ENCODE peak calls at places on chromosomes 6 and 20, in four cellular contexts. J is GM12878, E is K562, Y is HepG2. G is an unnamed sample.

GRCh38 chr20:58256307-58256706 is 27.9 kb upstream of the ANKRD60 start:
- DNase-seq in J (no peak), E (no peak), Y (no peak), G (no peak)

GRCh38 chr6:147449405-147450161 is 58.9 kb upstream of the SAMD5 start:
- DNase-seq in J (no peak), E (no peak), Y (no peak), G (no peak)

GRCh38 chr6:156406099-156406498 is 371.1 kb upstream of the ARID1B start:
- DNase-seq in J (no peak), E (no peak), Y (no peak), G (no peak)

GRCh38 chr6:54614499-54615195 is 231.9 kb upstream of the FAM83B start:
- DNase-seq in J (no peak), E (no peak), Y (no peak), G (no peak)

GRCh38 chr6:112743343-112743742 is 396.2 kb downstream of the RFPL4B start:
- DNase-seq in J (no peak), E (no peak), Y (no peak), G (no peak)

GRCh38 chr6:147879031-147879430 is 370.5 kb downstream of the SAMD5 start:
- DNase-seq in J (no peak), E (no peak), Y (no peak), G (no peak)

GRCh38 chr6:97697450-97697849 is 414.4 kb upstream of the MMS22L start:
- DNase-seq in J (no peak), E (no peak), Y (no peak), G (no peak)

GRCh38 chr6:154408906-154409500 is 52.4 kb upstream of the IPCEF1 start:
- DNase-seq in J (no peak), E (no peak), Y (no peak), G (peak)

GRCh38 chr6:125748534-125749111 is 809 bp upstream of the HEY2 start:
- DNase-seq in J (no peak), E (no peak), Y (peak), G (no peak)

GRCh38 chr6:69835414-69836179 is 30.8 kb upstream of the COL19A1 start:
- DNase-seq in J (no peak), E (peak), Y (peak), G (peak)

GRCh38 chr20:3071610-3072529 is at the start of gene OXT:
- DNase-seq in J (no peak), E (no peak), Y (no peak), G (no peak)

GRCh38 chr6:143110996-143111395 is 50.3 kb downstream of the AIG1 start:
- DNase-seq in J (no peak), E (no peak), Y (no peak), G (no peak)

GRCh38 chr6:24517659-24518538 is 23.1 kb downstream of the ALDH5A1 start:
- DNase-seq in J (peak), E (no peak), Y (no peak), G (no peak)

GRCh38 chr6:67350729-67351128 is 1284.4 kb upstream of the ADGRB3 start:
- DNase-seq in J (no peak), E (no peak), Y (no peak), G (no peak)

GRCh38 chr6:169160091-169160854 is 93.4 kb downstream of the THBS2 start:
- DNase-seq in J (no peak), E (no peak), Y (no peak), G (no peak)

GRCh38 chr6:158819213-158819976 is at the start of gene EZR:
- DNase-seq in J (no peak), E (peak), Y (peak), G (peak)

GRCh38 chr6:35727206-35727934 is 9.5 kb upstream of the ARMC12 start:
- DNase-seq in J (no peak), E (peak), Y (peak), G (peak)

GRCh38 chr6:87102296-87102695 is 7.4 kb upstream of the CGA start:
- DNase-seq in J (no peak), E (no peak), Y (no peak), G (no peak)

GRCh38 chr6:80523531-80523970 is 417.1 kb downstream of the BCKDHB start:
- DNase-seq in J (no peak), E (no peak), Y (no peak), G (no peak)

GRCh38 chr20:668638-669037 is 7.0 kb downstream of the SCRT2 start:
- DNase-seq in J (no peak), E (no peak), Y (no peak), G (no peak)

GRCh38 chr6:9516207-9516606 is 898.7 kb downstream of the TFAP2A start:
- DNase-seq in J (no peak), E (no peak), Y (no peak), G (peak)

GRCh38 chr20:57867181-57867803 is 157.5 kb upstream of the PMEPA1 start:
- DNase-seq in J (no peak), E (no peak), Y (no peak), G (no peak)

GRCh38 chr6:169779896-169780295 is 28.5 kb downstream of the ERMARD start:
- DNase-seq in J (no peak), E (no peak), Y (no peak), G (no peak)

GRCh38 chr6:143260857-143261256 is 189.6 kb downstream of the ADAT2 start:
- DNase-seq in J (no peak), E (no peak), Y (no peak), G (no peak)

GRCh38 chr20:62266340-62266739 is 28.0 kb downstream of the OSBPL2 start:
- DNase-seq in J (no peak), E (peak), Y (peak), G (no peak)

GRCh38 chr6:17714879-17715860 is 8.4 kb upstream of the NUP153 start:
- DNase-seq in J (no peak), E (peak), Y (no peak), G (peak)

GRCh38 chr6:73455865-73456629 is 4.0 kb upstream of the CGAS start:
- DNase-seq in J (no peak), E (no peak), Y (peak), G (peak)

GRCh38 chr6:11271637-11272036 is 39.2 kb upstream of the NEDD9 start:
- DNase-seq in J (no peak), E (no peak), Y (no peak), G (no peak)

GRCh38 chr6:133854633-133855598 is 34.0 kb upstream of the TCF21 start:
- DNase-seq in J (no peak), E (peak), Y (peak), G (no peak)

GRCh38 chr6:104940881-104941693 is 15.8 kb upstream of the LIN28B start:
- DNase-seq in J (no peak), E (peak), Y (peak), G (no peak)

GRCh38 chr6:11912420-11912819 is 99.7 kb upstream of the HIVEP1 start:
- DNase-seq in J (no peak), E (no peak), Y (no peak), G (no peak)

GRCh38 chr6:169689247-169689646 is 12.6 kb downstream of the WDR27 start:
- DNase-seq in J (no peak), E (no peak), Y (no peak), G (no peak)

GRCh38 chr6:88360203-88360797 is 194.2 kb upstream of the CNR1 start:
- DNase-seq in J (no peak), E (no peak), Y (peak), G (peak)

GRCh38 chr20:1671891-1672669 is 14.5 kb upstream of the SIRPG start:
- DNase-seq in J (no peak), E (no peak), Y (no peak), G (no peak)

GRCh38 chr6:110337481-110337880 is 20.7 kb downstream of the METTL24 start:
- DNase-seq in J (no peak), E (no peak), Y (no peak), G (no peak)

GRCh38 chr20:3168829-3169590 is 4.3 kb downstream of the LZTS3 start:
- DNase-seq in J (no peak), E (no peak), Y (no peak), G (no peak)

DNA sequence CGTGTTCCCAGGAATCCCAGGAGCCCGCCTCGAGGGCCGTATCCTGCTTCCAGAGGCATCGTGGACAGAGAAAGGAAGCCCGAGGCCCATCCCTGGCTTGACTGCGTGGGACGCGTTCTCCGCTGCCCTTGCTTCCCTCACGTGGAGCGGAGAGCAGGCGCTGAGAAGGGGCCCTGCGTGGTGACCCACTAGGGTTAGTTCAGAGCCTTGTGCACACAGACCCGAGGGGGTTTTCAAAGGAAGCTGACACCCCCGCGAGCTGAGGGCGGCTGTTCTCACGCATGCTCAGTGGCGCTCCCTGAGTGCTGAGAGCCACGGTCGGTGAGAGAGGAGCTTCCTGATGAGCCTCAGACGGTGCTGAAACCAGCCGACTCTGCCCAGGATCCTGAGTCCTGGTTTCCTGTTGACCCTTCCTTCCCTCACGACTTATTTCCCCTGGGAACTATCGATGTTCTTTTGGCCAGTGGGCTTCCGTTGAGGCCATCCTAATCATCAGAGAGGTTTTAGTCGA is 28.9 kb upstream of the CCR6 start:
- DNase-seq in J (peak), E (no peak), Y (no peak), G (no peak)
- TF ChIP-seq POLR2AphosphoS2 in J (peak), E (no peak), Y (no peak), G (no peak)

DNA sequence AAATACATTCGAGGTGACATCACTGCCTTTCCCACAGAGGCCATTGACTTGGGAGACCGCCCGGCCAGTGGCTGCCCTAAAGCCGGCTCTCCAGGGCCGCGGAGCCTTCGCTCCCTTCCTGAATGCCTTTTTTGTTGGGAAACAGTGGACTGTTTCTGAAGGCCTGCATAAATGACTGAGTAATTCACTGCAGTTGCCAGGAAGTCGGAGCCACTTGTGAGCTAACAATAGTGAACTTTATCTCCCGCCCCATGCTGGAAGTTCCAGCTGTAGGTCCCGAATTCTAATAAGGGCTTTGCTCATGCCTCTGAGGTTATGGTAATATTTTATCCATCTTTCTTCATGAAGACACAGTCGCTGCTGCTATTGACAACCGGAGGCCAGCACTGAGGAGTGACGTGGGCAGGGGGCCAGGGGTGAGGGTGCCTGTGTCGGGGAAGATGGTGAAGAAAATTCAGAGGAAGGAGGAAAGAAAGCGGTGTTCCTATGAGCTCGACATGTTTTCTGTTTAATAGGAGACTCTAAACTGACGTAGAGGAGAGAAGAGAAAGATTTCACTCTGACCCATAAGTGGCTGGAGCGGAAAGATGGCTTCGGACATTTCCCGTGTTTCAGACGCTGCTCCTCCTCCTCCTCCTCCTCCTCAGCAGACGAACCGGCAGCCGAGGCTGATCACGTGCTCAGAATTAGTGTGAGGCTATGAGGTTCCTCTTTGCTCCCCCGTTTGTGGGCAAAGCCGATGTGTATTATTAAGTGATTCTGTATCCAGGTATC is 671.2 kb downstream of the QKI start:
- DNase-seq in J (no peak), E (no peak), Y (no peak), G (no peak)
- TF ChIP-seq POLR2AphosphoS2 in J (no peak), E (no peak), Y (no peak), G (no peak)

DNA sequence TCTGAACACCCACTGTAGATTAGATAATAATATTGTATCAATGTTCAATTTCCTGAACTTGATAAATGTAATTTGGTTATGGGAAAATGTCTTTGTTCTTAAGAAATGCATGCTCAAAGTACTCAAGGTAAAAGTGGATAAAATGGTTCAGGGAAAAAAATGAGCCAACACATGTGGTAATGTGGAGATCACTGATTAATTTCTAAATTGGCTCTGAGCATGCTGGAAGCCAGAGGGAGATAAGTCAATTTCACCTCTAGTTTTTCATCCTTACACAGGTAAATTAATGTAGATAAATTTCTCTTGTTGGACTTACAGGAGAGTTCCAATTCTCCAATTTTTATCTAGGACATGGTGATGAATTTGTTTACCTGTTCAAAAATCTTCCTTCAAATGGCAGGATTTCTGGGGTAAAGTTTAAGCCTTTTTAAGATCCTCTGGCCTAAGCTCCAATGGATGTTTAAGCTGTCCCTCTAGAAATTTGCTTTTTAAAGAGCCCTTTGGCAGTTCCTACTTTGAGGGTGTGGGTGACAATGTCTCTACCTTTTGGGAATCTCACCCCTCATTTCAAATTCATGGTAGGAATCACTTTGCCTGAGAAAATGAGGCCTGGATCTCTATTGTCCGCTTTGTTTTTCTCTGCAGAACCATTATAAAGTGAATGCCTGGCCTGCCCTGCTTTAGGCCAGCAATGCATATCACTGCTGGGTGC is 8.2 kb upstream of the COMMD7 start:
- DNase-seq in J (no peak), E (no peak), Y (no peak), G (no peak)
- TF ChIP-seq POLR2AphosphoS2 in J (no peak), E (no peak), Y (no peak), G (no peak)

DNA sequence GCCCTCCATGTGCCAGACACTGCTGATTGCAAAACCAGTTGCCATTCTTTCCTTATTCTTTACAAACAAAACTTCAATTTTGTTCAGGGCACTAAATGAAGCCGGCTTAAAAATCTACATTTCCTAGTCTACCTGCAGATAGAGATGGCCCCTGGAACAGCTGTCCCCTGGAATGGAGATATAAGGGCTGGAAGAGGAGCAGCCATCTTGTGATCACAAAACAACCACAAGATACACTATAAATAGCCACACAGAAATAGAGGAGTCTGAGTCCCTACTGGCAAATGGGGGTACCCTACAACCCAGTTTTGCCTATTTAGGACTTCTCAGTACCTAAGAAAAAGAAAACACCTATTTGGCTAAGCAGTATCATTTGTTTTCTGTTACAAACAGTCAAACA is 115.9 kb upstream of the BEND6 start:
- DNase-seq in J (no peak), E (no peak), Y (no peak), G (no peak)
- TF ChIP-seq POLR2AphosphoS2 in J (no peak), E (no peak), Y (no peak), G (no peak)

GRCh38 chr6:75206338-75207210 is 721 bp upstream of the COL12A1 start:
- DNase-seq in J (no peak), E (no peak), Y (no peak), G (no peak)

GRCh38 chr6:75207211-75207984 is 1.5 kb upstream of the COL12A1 start:
- DNase-seq in J (no peak), E (no peak), Y (no peak), G (no peak)

GRCh38 chr6:75204222-75204958 is 1.5 kb downstream of the COL12A1 start:
- DNase-seq in J (no peak), E (peak), Y (peak), G (peak)

GRCh38 chr6:75204959-75205775 is 686 bp downstream of the COL12A1 start:
- DNase-seq in J (no peak), E (no peak), Y (no peak), G (peak)

GRCh38 chr6:75205776-75206334 is at the start of gene COL12A1:
- DNase-seq in J (no peak), E (no peak), Y (no peak), G (peak)
- TF ChIP-seq POLR2AphosphoS2 in J (no peak), E (no peak), Y (no peak), G (no peak)

GRCh38 chr20:19889011-19889953 is 127.9 kb upstream of the NAA20 start:
- DNase-seq in J (no peak), E (no peak), Y (no peak), G (peak)
- TF ChIP-seq POLR2AphosphoS2 in J (no peak), E (no peak), Y (no peak), G (no peak)

DNA sequence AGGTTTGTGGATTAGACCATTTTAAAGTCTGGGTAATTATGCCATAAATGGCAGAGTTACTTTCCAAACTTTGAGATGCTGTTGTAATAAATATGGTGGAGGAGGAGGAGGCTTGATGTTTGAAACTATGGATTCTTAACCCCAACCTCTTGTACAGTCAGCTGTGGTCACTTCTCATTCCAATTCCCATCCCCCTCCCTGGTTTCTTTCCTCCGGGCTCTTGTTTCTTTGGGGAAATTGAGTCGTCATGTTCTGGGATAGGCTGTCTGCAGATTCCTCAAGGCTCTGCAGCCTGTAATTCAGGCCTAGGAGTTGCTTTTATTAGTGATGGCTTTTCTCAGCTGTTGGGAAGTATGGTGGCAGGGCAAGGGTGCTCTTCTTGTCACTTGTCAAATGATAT is 2.5 kb downstream of the PTK7 start:
- DNase-seq in J (no peak), E (no peak), Y (no peak), G (no peak)
- TF ChIP-seq POLR2AphosphoS2 in J (no peak), E (no peak), Y (no peak), G (no peak)

GRCh38 chr20:64079273-64080012 is at the start of gene RGS19:
- DNase-seq in J (no peak), E (peak), Y (peak), G (peak)

GRCh38 chr20:64077541-64077875 is 1.8 kb downstream of the RGS19 start:
- DNase-seq in J (no peak), E (no peak), Y (no peak), G (no peak)

GRCh38 chr20:64078934-64079272 is 415 bp downstream of the RGS19 start:
- DNase-seq in J (no peak), E (no peak), Y (no peak), G (no peak)

GRCh38 chr20:64077094-64077493 is 2.2 kb downstream of the RGS19 start:
- DNase-seq in J (no peak), E (no peak), Y (no peak), G (no peak)

GRCh38 chr20:64077876-64078551 is 1.3 kb downstream of the RGS19 start:
- DNase-seq in J (no peak), E (no peak), Y (no peak), G (no peak)
- TF ChIP-seq POLR2AphosphoS2 in J (no peak), E (no peak), Y (no peak), G (no peak)

DNA sequence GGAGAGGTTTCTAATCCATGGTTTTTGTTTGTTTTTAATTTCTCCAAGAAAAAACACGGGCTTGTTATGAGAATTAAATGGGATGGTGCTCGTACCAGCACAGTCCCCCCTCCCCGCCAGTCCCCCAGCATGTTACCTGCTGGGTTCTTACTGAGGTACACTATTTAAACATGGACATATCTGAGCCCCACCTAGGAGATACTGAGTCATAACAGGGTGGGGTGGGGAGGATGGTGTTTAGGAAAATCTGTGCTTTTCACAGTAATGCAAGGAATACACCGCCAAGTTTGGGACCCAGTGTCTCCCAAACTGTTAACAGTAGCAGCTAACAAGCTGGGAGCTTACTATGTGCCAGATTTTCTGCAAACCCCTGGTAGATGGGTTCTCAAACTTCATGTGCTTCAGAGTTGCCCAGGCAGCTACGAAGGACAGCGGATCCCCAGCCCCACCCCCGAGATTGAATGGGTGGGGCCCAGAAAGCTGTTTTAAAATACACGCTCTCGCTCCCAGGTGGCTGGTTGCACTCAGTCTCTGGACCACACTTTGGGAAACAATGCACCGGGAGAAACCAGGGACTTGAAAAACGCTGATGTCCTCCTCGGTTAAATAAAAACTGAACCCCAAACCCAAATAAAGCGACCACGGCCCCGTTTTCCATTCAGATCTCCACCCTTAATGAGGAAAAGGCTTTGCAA is 995 bp downstream of the ZFP64 start:
- DNase-seq in J (no peak), E (peak), Y (peak), G (peak)
- TF ChIP-seq POLR2AphosphoS2 in J (no peak), E (no peak), Y (no peak), G (no peak)

G was measured in A549.